ENCODE peak calls at places on chromosomes 6 and 20, in ten cellular contexts. One of them, this sample, is unnamed.

GRCh38 chr6:46440133-46440532 is 51.1 kb downstream of the RCAN2 start:
- DNase-seq in right lobe of liver: no peak
- DNase-seq in transverse colon: no peak
- DNase-seq in IMR-90: peak; percentile 37
- DNase-seq in prostate gland: no peak
- DNase-seq in A549: no peak
- DNase-seq in Peyer's patch: no peak
- DNase-seq in stomach: no peak
- DNase-seq in body of pancreas: no peak
- DNase-seq in NB4: no peak
- DNase-seq in this sample: no peak

GRCh38 chr6:43767553-43768505 is 2.2 kb upstream of the VEGFA start:
- DNase-seq in right lobe of liver: no peak
- DNase-seq in transverse colon: no peak
- DNase-seq in IMR-90: no peak
- DNase-seq in prostate gland: no peak
- DNase-seq in A549: no peak
- DNase-seq in Peyer's patch: no peak
- DNase-seq in stomach: peak; percentile 67
- DNase-seq in body of pancreas: peak; percentile 43
- DNase-seq in NB4: no peak
- DNase-seq in this sample: no peak

GRCh38 chr20:62356143-62356947 is 10.8 kb downstream of the LAMA5 start:
- DNase-seq in right lobe of liver: no peak
- DNase-seq in transverse colon: no peak
- DNase-seq in IMR-90: no peak
- DNase-seq in prostate gland: no peak
- DNase-seq in A549: no peak
- DNase-seq in Peyer's patch: no peak
- DNase-seq in stomach: no peak
- DNase-seq in body of pancreas: peak; percentile 17
- DNase-seq in NB4: no peak
- DNase-seq in this sample: no peak

GRCh38 chr20:23241416-23241815 is 109.2 kb upstream of the NXT1 start:
- DNase-seq in right lobe of liver: no peak
- DNase-seq in transverse colon: no peak
- DNase-seq in IMR-90: no peak
- DNase-seq in prostate gland: no peak
- DNase-seq in A549: no peak
- DNase-seq in Peyer's patch: no peak
- DNase-seq in stomach: no peak
- DNase-seq in body of pancreas: no peak
- DNase-seq in NB4: no peak
- DNase-seq in this sample: peak; percentile 60

GRCh38 chr6:156279306-156279969 is 497.7 kb upstream of the ARID1B start:
- DNase-seq in right lobe of liver: no peak
- DNase-seq in transverse colon: peak; percentile 14
- DNase-seq in IMR-90: no peak
- DNase-seq in prostate gland: no peak
- DNase-seq in A549: no peak
- DNase-seq in Peyer's patch: peak; percentile 56
- DNase-seq in stomach: no peak
- DNase-seq in body of pancreas: no peak
- DNase-seq in NB4: no peak
- DNase-seq in this sample: no peak

GRCh38 chr20:60007452-60007851 is 49.2 kb downstream of the CDH26 start:
- DNase-seq in right lobe of liver: no peak
- DNase-seq in transverse colon: no peak
- DNase-seq in IMR-90: no peak
- DNase-seq in prostate gland: no peak
- DNase-seq in A549: no peak
- DNase-seq in Peyer's patch: no peak
- DNase-seq in stomach: no peak
- DNase-seq in body of pancreas: no peak
- DNase-seq in NB4: no peak
- DNase-seq in this sample: no peak

GRCh38 chr6:143864234-143864633 is at the start of gene ZC2HC1B:
- DNase-seq in right lobe of liver: no peak
- DNase-seq in transverse colon: no peak
- DNase-seq in IMR-90: peak; percentile 10
- DNase-seq in prostate gland: no peak
- DNase-seq in A549: no peak
- DNase-seq in Peyer's patch: no peak
- DNase-seq in stomach: no peak
- DNase-seq in body of pancreas: no peak
- DNase-seq in NB4: no peak
- DNase-seq in this sample: no peak

GRCh38 chr6:47698342-47698787 is at the start of gene ADGRF4:
- DNase-seq in right lobe of liver: no peak
- DNase-seq in transverse colon: peak; percentile 37
- DNase-seq in IMR-90: peak; percentile 58
- DNase-seq in prostate gland: peak; percentile 7
- DNase-seq in A549: peak; percentile 45
- DNase-seq in Peyer's patch: peak; percentile 69
- DNase-seq in stomach: no peak
- DNase-seq in body of pancreas: no peak
- DNase-seq in NB4: peak; percentile 4
- DNase-seq in this sample: peak; percentile 70

GRCh38 chr6:135833806-135834205 is 17.7 kb upstream of the PDE7B start:
- DNase-seq in right lobe of liver: no peak
- DNase-seq in transverse colon: no peak
- DNase-seq in IMR-90: no peak
- DNase-seq in prostate gland: no peak
- DNase-seq in A549: no peak
- DNase-seq in Peyer's patch: no peak
- DNase-seq in stomach: no peak
- DNase-seq in body of pancreas: no peak
- DNase-seq in NB4: no peak
- DNase-seq in this sample: no peak

GRCh38 chr20:1527923-1528322 is 29.6 kb downstream of the SIRPD start:
- DNase-seq in right lobe of liver: no peak
- DNase-seq in transverse colon: no peak
- DNase-seq in IMR-90: no peak
- DNase-seq in prostate gland: no peak
- DNase-seq in A549: no peak
- DNase-seq in Peyer's patch: no peak
- DNase-seq in stomach: no peak
- DNase-seq in body of pancreas: no peak
- DNase-seq in NB4: no peak
- DNase-seq in this sample: no peak

GRCh38 chr6:32188381-32189081 is 1.5 kb downstream of the PBX2 start:
- DNase-seq in right lobe of liver: no peak
- DNase-seq in transverse colon: no peak
- DNase-seq in IMR-90: peak; percentile 12
- DNase-seq in prostate gland: no peak
- DNase-seq in A549: no peak
- DNase-seq in Peyer's patch: no peak
- DNase-seq in stomach: no peak
- DNase-seq in body of pancreas: no peak
- DNase-seq in NB4: no peak
- DNase-seq in this sample: no peak

GRCh38 chr6:148530394-148530923 is 187.8 kb downstream of the SASH1 start:
- DNase-seq in right lobe of liver: no peak
- DNase-seq in transverse colon: no peak
- DNase-seq in IMR-90: peak; percentile 98
- DNase-seq in prostate gland: no peak
- DNase-seq in A549: peak; percentile 10
- DNase-seq in Peyer's patch: no peak
- DNase-seq in stomach: no peak
- DNase-seq in body of pancreas: no peak
- DNase-seq in NB4: peak; percentile 39
- DNase-seq in this sample: peak; percentile 90

GRCh38 chr20:59386819-59387218 is 86.4 kb downstream of the EDN3 start:
- DNase-seq in right lobe of liver: no peak
- DNase-seq in transverse colon: no peak
- DNase-seq in IMR-90: no peak
- DNase-seq in prostate gland: no peak
- DNase-seq in A549: no peak
- DNase-seq in Peyer's patch: no peak
- DNase-seq in stomach: no peak
- DNase-seq in body of pancreas: no peak
- DNase-seq in NB4: no peak
- DNase-seq in this sample: no peak

GRCh38 chr6:38248500-38249234 is 391.1 kb downstream of the BTBD9 start:
- DNase-seq in right lobe of liver: no peak
- DNase-seq in transverse colon: no peak
- DNase-seq in IMR-90: peak; percentile 33
- DNase-seq in prostate gland: no peak
- DNase-seq in A549: no peak
- DNase-seq in Peyer's patch: no peak
- DNase-seq in stomach: no peak
- DNase-seq in body of pancreas: no peak
- DNase-seq in NB4: no peak
- DNase-seq in this sample: no peak

GRCh38 chr6:68256391-68256790 is 378.7 kb upstream of the ADGRB3 start:
- DNase-seq in right lobe of liver: no peak
- DNase-seq in transverse colon: no peak
- DNase-seq in IMR-90: no peak
- DNase-seq in prostate gland: no peak
- DNase-seq in A549: no peak
- DNase-seq in Peyer's patch: no peak
- DNase-seq in stomach: no peak
- DNase-seq in body of pancreas: no peak
- DNase-seq in NB4: no peak
- DNase-seq in this sample: no peak

GRCh38 chr6:122042851-122043250 is 356.6 kb upstream of the HSF2 start:
- DNase-seq in right lobe of liver: no peak
- DNase-seq in transverse colon: no peak
- DNase-seq in IMR-90: peak; percentile 18
- DNase-seq in prostate gland: no peak
- DNase-seq in A549: no peak
- DNase-seq in Peyer's patch: no peak
- DNase-seq in stomach: no peak
- DNase-seq in body of pancreas: no peak
- DNase-seq in NB4: no peak
- DNase-seq in this sample: no peak

GRCh38 chr6:28589952-28590340 is 64.3 kb downstream of the GPX5 start:
- DNase-seq in right lobe of liver: no peak
- DNase-seq in transverse colon: no peak
- DNase-seq in IMR-90: no peak
- DNase-seq in prostate gland: no peak
- DNase-seq in A549: no peak
- DNase-seq in Peyer's patch: no peak
- DNase-seq in stomach: no peak
- DNase-seq in body of pancreas: no peak
- DNase-seq in NB4: no peak
- DNase-seq in this sample: no peak

GRCh38 chr6:145067430-145067829 is 667.9 kb downstream of the EPM2A start:
- DNase-seq in right lobe of liver: no peak
- DNase-seq in transverse colon: no peak
- DNase-seq in IMR-90: peak; percentile 57
- DNase-seq in prostate gland: no peak
- DNase-seq in A549: no peak
- DNase-seq in Peyer's patch: no peak
- DNase-seq in stomach: no peak
- DNase-seq in body of pancreas: no peak
- DNase-seq in NB4: no peak
- DNase-seq in this sample: no peak

DNA sequence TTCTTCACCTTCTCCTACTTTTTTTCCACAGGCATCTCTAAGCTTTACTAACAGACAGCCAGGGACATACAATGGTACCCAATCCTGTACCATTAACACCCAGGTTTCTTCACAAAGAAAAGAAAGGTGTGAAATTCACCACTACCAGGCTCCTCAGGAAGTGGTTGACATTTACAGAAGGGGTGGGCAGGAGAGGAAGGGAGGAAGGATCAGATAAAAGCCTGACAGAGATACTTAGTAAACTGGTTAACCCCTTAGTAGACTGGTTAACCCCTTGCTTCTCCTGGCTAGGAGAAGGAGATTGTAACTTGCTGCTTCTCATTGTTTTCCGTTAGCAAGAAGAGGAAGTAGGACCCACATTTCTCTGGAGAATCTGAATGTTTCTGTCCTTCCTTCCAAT is 7.2 kb downstream of the SAMD3 start:
- DNase-seq in right lobe of liver: no peak
- DNase-seq in transverse colon: no peak
- DNase-seq in IMR-90: no peak
- DNase-seq in prostate gland: no peak
- DNase-seq in A549: no peak
- DNase-seq in Peyer's patch: no peak
- DNase-seq in stomach: no peak
- DNase-seq in body of pancreas: no peak
- DNase-seq in NB4: peak; percentile 53
- DNase-seq in this sample: no peak
- H3K4me3 ChIP-seq in right lobe of liver: no peak overlapping the region
- H3K4me3 ChIP-seq in transverse colon: no peak overlapping the region
- H3K4me3 ChIP-seq in IMR-90: no peak overlapping the region
- H3K4me3 ChIP-seq in prostate gland: no peak overlapping the region
- H3K4me3 ChIP-seq in A549: no peak overlapping the region
- H3K4me3 ChIP-seq in Peyer's patch: no peak overlapping the region
- H3K4me3 ChIP-seq in stomach: no peak overlapping the region
- H3K4me3 ChIP-seq in body of pancreas: no peak overlapping the region
- H3K4me3 ChIP-seq in NB4: no peak overlapping the region
- H3K4me3 ChIP-seq in this sample: no peak overlapping the region

GRCh38 chr6:151276112-151276745 is 36.5 kb downstream of the AKAP12 start:
- DNase-seq in right lobe of liver: no peak
- DNase-seq in transverse colon: no peak
- DNase-seq in IMR-90: peak; percentile 43
- DNase-seq in prostate gland: no peak
- DNase-seq in A549: no peak
- DNase-seq in Peyer's patch: no peak
- DNase-seq in stomach: no peak
- DNase-seq in body of pancreas: no peak
- DNase-seq in NB4: no peak
- DNase-seq in this sample: no peak
- TF ChIP-seq CTCF in right lobe of liver: no peak
- TF ChIP-seq CTCF in transverse colon: no peak
- TF ChIP-seq CTCF in IMR-90: no peak
- TF ChIP-seq CTCF in prostate gland: no peak
- TF ChIP-seq CTCF in A549: no peak
- TF ChIP-seq CTCF in Peyer's patch: no peak
- TF ChIP-seq CTCF in stomach: no peak
- TF ChIP-seq CTCF in body of pancreas: no peak
- TF ChIP-seq CTCF in NB4: no peak
- TF ChIP-seq CTCF in this sample: no peak

GRCh38 chr20:32585011-32585518 is at the start of gene NOL4L:
- DNase-seq in right lobe of liver: no peak
- DNase-seq in transverse colon: no peak
- DNase-seq in IMR-90: no peak
- DNase-seq in prostate gland: no peak
- DNase-seq in A549: no peak
- DNase-seq in Peyer's patch: peak; percentile 54
- DNase-seq in stomach: peak; percentile 39
- DNase-seq in body of pancreas: no peak
- DNase-seq in NB4: peak; percentile 67
- DNase-seq in this sample: no peak
- TF ChIP-seq POLR2A in right lobe of liver: no peak
- TF ChIP-seq POLR2A in transverse colon: no peak
- TF ChIP-seq POLR2A in IMR-90: no peak
- TF ChIP-seq POLR2A in prostate gland: no peak
- TF ChIP-seq POLR2A in A549: no peak
- TF ChIP-seq POLR2A in Peyer's patch: no peak
- TF ChIP-seq POLR2A in stomach: no peak
- TF ChIP-seq POLR2A in body of pancreas: no peak
- TF ChIP-seq POLR2A in NB4: no peak
- TF ChIP-seq POLR2A in this sample: no peak

DNA sequence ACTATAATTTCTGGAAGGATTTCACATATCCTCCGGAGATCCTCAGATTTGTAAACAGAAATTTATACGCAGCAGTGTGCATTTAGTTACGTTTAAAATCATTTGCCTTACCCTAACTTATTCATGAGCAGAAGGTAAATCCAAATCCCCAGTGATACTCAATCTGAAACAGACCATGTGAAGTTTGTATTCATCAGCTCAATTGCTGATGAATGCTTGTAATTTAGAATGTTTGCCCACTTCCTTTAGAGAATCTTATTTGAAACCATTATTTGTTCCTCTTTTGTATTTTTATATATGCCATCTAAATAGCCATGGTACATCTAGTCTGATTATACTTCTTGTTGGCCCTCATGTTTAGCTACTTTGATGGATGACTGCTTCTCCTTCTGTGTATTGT is 15.4 kb downstream of the TAAR1 start:
- DNase-seq in right lobe of liver: no peak
- DNase-seq in transverse colon: no peak
- DNase-seq in IMR-90: no peak
- DNase-seq in prostate gland: no peak
- DNase-seq in A549: no peak
- DNase-seq in Peyer's patch: no peak
- DNase-seq in stomach: no peak
- DNase-seq in body of pancreas: no peak
- DNase-seq in NB4: no peak
- DNase-seq in this sample: no peak
- H3K4me3 ChIP-seq in right lobe of liver: no peak overlapping the region
- H3K4me3 ChIP-seq in transverse colon: no peak overlapping the region
- H3K4me3 ChIP-seq in IMR-90: no peak overlapping the region
- H3K4me3 ChIP-seq in prostate gland: no peak overlapping the region
- H3K4me3 ChIP-seq in A549: no peak overlapping the region
- H3K4me3 ChIP-seq in Peyer's patch: no peak overlapping the region
- H3K4me3 ChIP-seq in stomach: no peak overlapping the region
- H3K4me3 ChIP-seq in body of pancreas: no peak overlapping the region
- H3K4me3 ChIP-seq in NB4: no peak overlapping the region
- H3K4me3 ChIP-seq in this sample: no peak overlapping the region

This sample was measured in esophagus muscularis mucosa.